ENCODE peak calls at places on chromosomes 11 and 22, in ten cellular contexts. One of them, this sample, is unnamed.

GRCh38 chr22:26499188-26499703 is 13.0 kb downstream of the TFIP11 start:
- DNase-seq in non-pigmented ciliary epithelial cell: no peak
- DNase-seq in tibial artery: no peak
- DNase-seq in COLO829: no peak
- DNase-seq in retina: no peak
- DNase-seq in HTR-8/SVneo: no peak
- DNase-seq in neural crest cell: no peak
- DNase-seq in NCI-H748 treated with DMSO at 0.1 percent for 48 hours: no peak
- DNase-seq in RPMI8226: no peak
- DNase-seq in GDM1: no peak
- DNase-seq in this sample: no peak

GRCh38 chr22:49176956-49177355 is 650.7 kb downstream of the BRD1 start:
- DNase-seq in non-pigmented ciliary epithelial cell: no peak
- DNase-seq in tibial artery: no peak
- DNase-seq in COLO829: no peak
- DNase-seq in retina: no peak
- DNase-seq in HTR-8/SVneo: no peak
- DNase-seq in neural crest cell: no peak
- DNase-seq in NCI-H748 treated with DMSO at 0.1 percent for 48 hours: no peak
- DNase-seq in RPMI8226: no peak
- DNase-seq in GDM1: no peak
- DNase-seq in this sample: no peak

GRCh38 chr11:126354631-126355323 is 709 bp upstream of the ST3GAL4 start:
- DNase-seq in non-pigmented ciliary epithelial cell: no peak
- DNase-seq in tibial artery: no peak
- DNase-seq in COLO829: no peak
- DNase-seq in retina: peak; percentile 51
- DNase-seq in HTR-8/SVneo: no peak
- DNase-seq in neural crest cell: no peak
- DNase-seq in NCI-H748 treated with DMSO at 0.1 percent for 48 hours: no peak
- DNase-seq in RPMI8226: no peak
- DNase-seq in GDM1: no peak
- DNase-seq in this sample: no peak

GRCh38 chr11:77471520-77472234 is 2.2 kb downstream of the PAK1 start:
- DNase-seq in non-pigmented ciliary epithelial cell: no peak
- DNase-seq in tibial artery: no peak
- DNase-seq in COLO829: no peak
- DNase-seq in retina: peak; percentile 40
- DNase-seq in HTR-8/SVneo: no peak
- DNase-seq in neural crest cell: peak; percentile 32
- DNase-seq in NCI-H748 treated with DMSO at 0.1 percent for 48 hours: peak; percentile 54
- DNase-seq in RPMI8226: peak; percentile 36
- DNase-seq in GDM1: no peak
- DNase-seq in this sample: no peak

GRCh38 chr11:34052608-34053160 is 1.2 kb downstream of the CAPRIN1 start:
- DNase-seq in non-pigmented ciliary epithelial cell: no peak
- DNase-seq in tibial artery: peak; percentile 31
- DNase-seq in COLO829: no peak
- DNase-seq in retina: no peak
- DNase-seq in HTR-8/SVneo: no peak
- DNase-seq in neural crest cell: peak; percentile 22
- DNase-seq in NCI-H748 treated with DMSO at 0.1 percent for 48 hours: no peak
- DNase-seq in RPMI8226: peak; percentile 14
- DNase-seq in GDM1: no peak
- DNase-seq in this sample: no peak

GRCh38 chr11:19498986-19499669 is 213.5 kb upstream of the NAV2 start:
- DNase-seq in non-pigmented ciliary epithelial cell: no peak
- DNase-seq in tibial artery: no peak
- DNase-seq in COLO829: no peak
- DNase-seq in retina: no peak
- DNase-seq in HTR-8/SVneo: no peak
- DNase-seq in neural crest cell: no peak
- DNase-seq in NCI-H748 treated with DMSO at 0.1 percent for 48 hours: peak; percentile 45
- DNase-seq in RPMI8226: no peak
- DNase-seq in GDM1: no peak
- DNase-seq in this sample: no peak

GRCh38 chr22:18085188-18085587 is 7.4 kb downstream of the PEX26 start:
- DNase-seq in non-pigmented ciliary epithelial cell: no peak
- DNase-seq in tibial artery: no peak
- DNase-seq in COLO829: no peak
- DNase-seq in retina: no peak
- DNase-seq in HTR-8/SVneo: no peak
- DNase-seq in neural crest cell: no peak
- DNase-seq in NCI-H748 treated with DMSO at 0.1 percent for 48 hours: no peak
- DNase-seq in RPMI8226: no peak
- DNase-seq in GDM1: no peak
- DNase-seq in this sample: no peak

GRCh38 chr11:808427-809286 is 1.1 kb upstream of the RPLP2 start:
- DNase-seq in non-pigmented ciliary epithelial cell: no peak
- DNase-seq in tibial artery: no peak
- DNase-seq in COLO829: no peak
- DNase-seq in retina: no peak
- DNase-seq in HTR-8/SVneo: no peak
- DNase-seq in neural crest cell: no peak
- DNase-seq in NCI-H748 treated with DMSO at 0.1 percent for 48 hours: no peak
- DNase-seq in RPMI8226: peak; percentile 45
- DNase-seq in GDM1: no peak
- DNase-seq in this sample: no peak

GRCh38 chr11:105582497-105582896 is 27.4 kb upstream of the GRIA4 start:
- DNase-seq in non-pigmented ciliary epithelial cell: no peak
- DNase-seq in tibial artery: no peak
- DNase-seq in COLO829: no peak
- DNase-seq in retina: no peak
- DNase-seq in HTR-8/SVneo: no peak
- DNase-seq in neural crest cell: no peak
- DNase-seq in NCI-H748 treated with DMSO at 0.1 percent for 48 hours: no peak
- DNase-seq in RPMI8226: no peak
- DNase-seq in GDM1: no peak
- DNase-seq in this sample: no peak

GRCh38 chr11:12737024-12737423 is 62.8 kb downstream of the TEAD1 start:
- DNase-seq in non-pigmented ciliary epithelial cell: no peak
- DNase-seq in tibial artery: no peak
- DNase-seq in COLO829: no peak
- DNase-seq in retina: no peak
- DNase-seq in HTR-8/SVneo: no peak
- DNase-seq in neural crest cell: no peak
- DNase-seq in NCI-H748 treated with DMSO at 0.1 percent for 48 hours: no peak
- DNase-seq in RPMI8226: no peak
- DNase-seq in GDM1: no peak
- DNase-seq in this sample: no peak

GRCh38 chr22:37321288-37321687 is 39.0 kb downstream of the CYTH4 start:
- DNase-seq in non-pigmented ciliary epithelial cell: no peak
- DNase-seq in tibial artery: no peak
- DNase-seq in COLO829: no peak
- DNase-seq in retina: no peak
- DNase-seq in HTR-8/SVneo: no peak
- DNase-seq in neural crest cell: no peak
- DNase-seq in NCI-H748 treated with DMSO at 0.1 percent for 48 hours: no peak
- DNase-seq in RPMI8226: no peak
- DNase-seq in GDM1: no peak
- DNase-seq in this sample: no peak

GRCh38 chr22:39478461-39478860 is 21.6 kb downstream of the MGAT3 start:
- DNase-seq in non-pigmented ciliary epithelial cell: no peak
- DNase-seq in tibial artery: no peak
- DNase-seq in COLO829: peak; percentile 35
- DNase-seq in retina: no peak
- DNase-seq in HTR-8/SVneo: no peak
- DNase-seq in neural crest cell: no peak
- DNase-seq in NCI-H748 treated with DMSO at 0.1 percent for 48 hours: no peak
- DNase-seq in RPMI8226: peak; percentile 63
- DNase-seq in GDM1: no peak
- DNase-seq in this sample: no peak

GRCh38 chr11:83978942-83979341 is 692.8 kb upstream of the CCDC90B start:
- DNase-seq in non-pigmented ciliary epithelial cell: no peak
- DNase-seq in tibial artery: no peak
- DNase-seq in COLO829: no peak
- DNase-seq in retina: no peak
- DNase-seq in HTR-8/SVneo: no peak
- DNase-seq in neural crest cell: no peak
- DNase-seq in NCI-H748 treated with DMSO at 0.1 percent for 48 hours: no peak
- DNase-seq in RPMI8226: no peak
- DNase-seq in GDM1: no peak
- DNase-seq in this sample: no peak

GRCh38 chr22:31630331-31631329 is 31.4 kb downstream of the PISD start:
- DNase-seq in non-pigmented ciliary epithelial cell: no peak
- DNase-seq in tibial artery: peak; percentile 81
- DNase-seq in COLO829: peak; percentile 85
- DNase-seq in retina: peak; percentile 89
- DNase-seq in HTR-8/SVneo: peak; percentile 73
- DNase-seq in neural crest cell: peak; percentile 67
- DNase-seq in NCI-H748 treated with DMSO at 0.1 percent for 48 hours: peak; percentile 5
- DNase-seq in RPMI8226: peak; percentile 81
- DNase-seq in GDM1: peak; percentile 74
- DNase-seq in this sample: peak; percentile 39

GRCh38 chr11:18733202-18733601 is 7.2 kb upstream of the IGSF22 start:
- DNase-seq in non-pigmented ciliary epithelial cell: no peak
- DNase-seq in tibial artery: no peak
- DNase-seq in COLO829: no peak
- DNase-seq in retina: no peak
- DNase-seq in HTR-8/SVneo: no peak
- DNase-seq in neural crest cell: no peak
- DNase-seq in NCI-H748 treated with DMSO at 0.1 percent for 48 hours: no peak
- DNase-seq in RPMI8226: no peak
- DNase-seq in GDM1: no peak
- DNase-seq in this sample: no peak

GRCh38 chr11:106670069-106670468 is 348.2 kb downstream of the GUCY1A2 start:
- DNase-seq in non-pigmented ciliary epithelial cell: peak; percentile 27
- DNase-seq in tibial artery: no peak
- DNase-seq in COLO829: no peak
- DNase-seq in retina: no peak
- DNase-seq in HTR-8/SVneo: no peak
- DNase-seq in neural crest cell: no peak
- DNase-seq in NCI-H748 treated with DMSO at 0.1 percent for 48 hours: no peak
- DNase-seq in RPMI8226: no peak
- DNase-seq in GDM1: no peak
- DNase-seq in this sample: no peak

GRCh38 chr11:69950120-69950519 is 128.0 kb upstream of the ANO1 start:
- DNase-seq in non-pigmented ciliary epithelial cell: no peak
- DNase-seq in tibial artery: no peak
- DNase-seq in COLO829: peak; percentile 46
- DNase-seq in retina: no peak
- DNase-seq in HTR-8/SVneo: no peak
- DNase-seq in neural crest cell: peak; percentile 41
- DNase-seq in NCI-H748 treated with DMSO at 0.1 percent for 48 hours: peak; percentile 48
- DNase-seq in RPMI8226: peak; percentile 77
- DNase-seq in GDM1: peak; percentile 29
- DNase-seq in this sample: no peak

GRCh38 chr11:75174781-75175370 is 24.0 kb downstream of the SLCO2B1 start:
- DNase-seq in non-pigmented ciliary epithelial cell: peak; percentile 11
- DNase-seq in tibial artery: peak; percentile 63
- DNase-seq in COLO829: no peak
- DNase-seq in retina: peak; percentile 18
- DNase-seq in HTR-8/SVneo: no peak
- DNase-seq in neural crest cell: no peak
- DNase-seq in NCI-H748 treated with DMSO at 0.1 percent for 48 hours: no peak
- DNase-seq in RPMI8226: peak; percentile 39
- DNase-seq in GDM1: peak; percentile 21
- DNase-seq in this sample: no peak

GRCh38 chr11:132060546-132060945 is 690.1 kb downstream of the NTM start:
- DNase-seq in non-pigmented ciliary epithelial cell: no peak
- DNase-seq in tibial artery: no peak
- DNase-seq in COLO829: no peak
- DNase-seq in retina: no peak
- DNase-seq in HTR-8/SVneo: no peak
- DNase-seq in neural crest cell: no peak
- DNase-seq in NCI-H748 treated with DMSO at 0.1 percent for 48 hours: no peak
- DNase-seq in RPMI8226: no peak
- DNase-seq in GDM1: no peak
- DNase-seq in this sample: no peak

GRCh38 chr22:30390974-30391691 is 3.9 kb upstream of the RNF215 start:
- DNase-seq in non-pigmented ciliary epithelial cell: no peak
- DNase-seq in tibial artery: peak; percentile 44
- DNase-seq in COLO829: peak; percentile 68
- DNase-seq in retina: peak; percentile 48
- DNase-seq in HTR-8/SVneo: no peak
- DNase-seq in neural crest cell: peak; percentile 41
- DNase-seq in NCI-H748 treated with DMSO at 0.1 percent for 48 hours: peak; percentile 10
- DNase-seq in RPMI8226: peak; percentile 83
- DNase-seq in GDM1: peak; percentile 66
- DNase-seq in this sample: no peak

GRCh38 chr11:130549393-130549999 is 101.1 kb downstream of the ADAMTS15 start:
- DNase-seq in non-pigmented ciliary epithelial cell: no peak
- DNase-seq in tibial artery: no peak
- DNase-seq in COLO829: no peak
- DNase-seq in retina: no peak
- DNase-seq in HTR-8/SVneo: no peak
- DNase-seq in neural crest cell: no peak
- DNase-seq in NCI-H748 treated with DMSO at 0.1 percent for 48 hours: no peak
- DNase-seq in RPMI8226: no peak
- DNase-seq in GDM1: no peak
- DNase-seq in this sample: no peak

GRCh38 chr11:99176430-99176829 is 155.7 kb downstream of the CNTN5 start:
- DNase-seq in non-pigmented ciliary epithelial cell: no peak
- DNase-seq in tibial artery: no peak
- DNase-seq in COLO829: no peak
- DNase-seq in retina: no peak
- DNase-seq in HTR-8/SVneo: no peak
- DNase-seq in neural crest cell: no peak
- DNase-seq in NCI-H748 treated with DMSO at 0.1 percent for 48 hours: no peak
- DNase-seq in RPMI8226: no peak
- DNase-seq in GDM1: no peak
- DNase-seq in this sample: no peak

GRCh38 chr11:79982185-79982584 is 541.4 kb upstream of the TENM4 start:
- DNase-seq in non-pigmented ciliary epithelial cell: no peak
- DNase-seq in tibial artery: no peak
- DNase-seq in COLO829: no peak
- DNase-seq in retina: no peak
- DNase-seq in HTR-8/SVneo: no peak
- DNase-seq in neural crest cell: no peak
- DNase-seq in NCI-H748 treated with DMSO at 0.1 percent for 48 hours: no peak
- DNase-seq in RPMI8226: no peak
- DNase-seq in GDM1: no peak
- DNase-seq in this sample: no peak

GRCh38 chr22:49396817-49397216 is 430.9 kb downstream of the BRD1 start:
- DNase-seq in non-pigmented ciliary epithelial cell: no peak
- DNase-seq in tibial artery: no peak
- DNase-seq in COLO829: no peak
- DNase-seq in retina: no peak
- DNase-seq in HTR-8/SVneo: no peak
- DNase-seq in neural crest cell: no peak
- DNase-seq in NCI-H748 treated with DMSO at 0.1 percent for 48 hours: no peak
- DNase-seq in RPMI8226: no peak
- DNase-seq in GDM1: no peak
- DNase-seq in this sample: no peak

GRCh38 chr11:1260023-1260501 is 37.2 kb downstream of the MUC5B start:
- DNase-seq in non-pigmented ciliary epithelial cell: no peak
- DNase-seq in tibial artery: no peak
- DNase-seq in COLO829: peak; percentile 71
- DNase-seq in retina: no peak
- DNase-seq in HTR-8/SVneo: no peak
- DNase-seq in neural crest cell: no peak
- DNase-seq in NCI-H748 treated with DMSO at 0.1 percent for 48 hours: no peak
- DNase-seq in RPMI8226: peak; percentile 14
- DNase-seq in GDM1: no peak
- DNase-seq in this sample: no peak

GRCh38 chr22:50008151-50009040 is 4.2 kb downstream of the IL17REL start:
- DNase-seq in non-pigmented ciliary epithelial cell: no peak
- DNase-seq in tibial artery: no peak
- DNase-seq in COLO829: no peak
- DNase-seq in retina: no peak
- DNase-seq in HTR-8/SVneo: no peak
- DNase-seq in neural crest cell: no peak
- DNase-seq in NCI-H748 treated with DMSO at 0.1 percent for 48 hours: peak; percentile 82
- DNase-seq in RPMI8226: no peak
- DNase-seq in GDM1: no peak
- DNase-seq in this sample: no peak

GRCh38 chr11:117915219-117915618 is 14.0 kb downstream of the TMPRSS13 start:
- DNase-seq in non-pigmented ciliary epithelial cell: no peak
- DNase-seq in tibial artery: no peak
- DNase-seq in COLO829: no peak
- DNase-seq in retina: no peak
- DNase-seq in HTR-8/SVneo: no peak
- DNase-seq in neural crest cell: no peak
- DNase-seq in NCI-H748 treated with DMSO at 0.1 percent for 48 hours: no peak
- DNase-seq in RPMI8226: no peak
- DNase-seq in GDM1: no peak
- DNase-seq in this sample: no peak

GRCh38 chr11:127114035-127114434 is 113.5 kb upstream of the KIRREL3 start:
- DNase-seq in non-pigmented ciliary epithelial cell: no peak
- DNase-seq in tibial artery: no peak
- DNase-seq in COLO829: no peak
- DNase-seq in retina: no peak
- DNase-seq in HTR-8/SVneo: no peak
- DNase-seq in neural crest cell: no peak
- DNase-seq in NCI-H748 treated with DMSO at 0.1 percent for 48 hours: no peak
- DNase-seq in RPMI8226: no peak
- DNase-seq in GDM1: no peak
- DNase-seq in this sample: no peak

This sample was measured in skeletal muscle cell.